ENCODE peak calls at places on chromosomes 3 and 15, in ten cellular contexts. U, X, M, L, Q, S, I, P, H and W are unnamed samples.
A peak's percentile ranks its signal among the peaks of the same experiment; 100 is the strongest.

GRCh38 chr3:131795382-131796085 is 239.3 kb downstream of the CPNE4 start:
- DNase-seq in U (peak; percentile 25), P (no peak), S (no peak), Q (no peak), X (no peak), M (no peak), I (no peak), H (no peak), L (no peak), W (no peak)

GRCh38 chr3:67578416-67578815 is 76.0 kb downstream of the SUCLG2 start:
- DNase-seq in H (no peak), L (no peak), U (no peak), M (no peak), P (no peak), X (no peak), I (no peak), S (peak; percentile 51), Q (no peak), W (no peak)

GRCh38 chr3:32843504-32844321 is 25.9 kb downstream of the TRIM71 start:
- DNase-seq in U (no peak), Q (no peak), L (no peak), H (no peak), P (no peak), S (peak; percentile 89), I (no peak), M (no peak), X (no peak), W (no peak)

GRCh38 chr3:133745981-133746721 is at the start of gene TF:
- DNase-seq in U (no peak), X (peak; percentile 95), I (no peak), P (no peak), S (peak; percentile 28), L (no peak), Q (no peak), M (no peak), H (no peak), W (peak; percentile 30)

GRCh38 chr3:28768439-28768838 is 419.8 kb upstream of the AZI2 start:
- DNase-seq in X (no peak), P (no peak), L (no peak), Q (no peak), U (no peak), H (no peak), I (no peak), M (no peak), S (no peak), W (no peak)

GRCh38 chr3:12522721-12523120 is 22.6 kb downstream of the MKRN2OS start:
- DNase-seq in X (no peak), I (no peak), S (no peak), H (no peak), P (no peak), L (no peak), Q (no peak), M (no peak), U (peak; percentile 48), W (no peak)

GRCh38 chr3:172859035-172859434 is 108.5 kb downstream of the ECT2 start:
- DNase-seq in L (no peak), Q (no peak), P (no peak), I (no peak), S (no peak), X (no peak), U (no peak), M (no peak), H (no peak), W (no peak)

GRCh38 chr3:11140054-11140712 is 14.1 kb upstream of the HRH1 start:
- DNase-seq in L (peak; percentile 20), M (no peak), Q (no peak), P (no peak), X (no peak), H (no peak), S (no peak), I (no peak), U (no peak), W (no peak)

GRCh38 chr15:63046927-63047760 is 4.6 kb downstream of the TPM1 start:
- DNase-seq in P (no peak), M (no peak), X (no peak), Q (no peak), I (no peak), S (peak; percentile 69), U (no peak), L (no peak), H (no peak), W (no peak)

GRCh38 chr15:74387988-74388955 is 20.8 kb upstream of the CYP11A1 start:
- DNase-seq in Q (no peak), X (peak; percentile 43), I (no peak), L (no peak), S (peak; percentile 55), U (no peak), M (no peak), P (no peak), H (no peak), W (no peak)

GRCh38 chr3:56347219-56347871 is 120.9 kb downstream of the ERC2 start:
- DNase-seq in M (no peak), U (peak; percentile 19), H (no peak), I (no peak), X (no peak), P (no peak), L (no peak), S (peak; percentile 96), Q (no peak), W (peak; percentile 49)
- TF ChIP-seq CTCF in M (no peak), U (peak; percentile 19), H (no peak), I (no peak), X (peak; percentile 44), P (no peak), L (no peak), S (peak; percentile 95), Q (peak; percentile 8), W (peak; percentile 26)

DNA sequence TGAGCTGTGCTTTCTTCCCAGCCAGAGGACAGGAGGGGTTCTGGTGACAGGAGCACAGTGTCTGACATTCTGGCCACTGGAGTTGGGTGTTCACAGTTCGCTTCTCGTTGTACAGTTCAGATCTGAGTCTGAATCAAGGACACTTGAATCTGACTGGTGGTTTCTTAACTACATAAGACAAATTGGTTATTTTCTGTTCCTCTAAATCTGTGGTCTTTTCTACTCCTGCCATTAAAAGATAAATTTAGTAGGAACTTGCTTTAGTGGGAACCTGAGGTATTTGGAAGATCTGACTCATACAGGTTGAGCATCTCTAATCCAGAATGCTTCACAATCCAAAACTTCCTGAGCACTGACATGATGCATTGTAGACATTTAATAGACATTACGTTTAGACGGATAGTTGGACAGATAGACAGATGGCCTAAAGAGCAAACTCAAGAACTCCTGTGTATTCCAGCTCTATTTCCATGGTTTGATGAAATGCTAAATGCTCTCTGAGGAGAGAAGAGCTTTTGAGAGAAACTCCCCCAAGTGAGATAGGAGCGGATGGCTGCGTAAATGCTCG is 71.0 kb downstream of the CCK start:
- DNase-seq in Q (no peak), I (no peak), L (no peak), S (no peak), U (no peak), M (no peak), P (no peak), X (no peak), H (no peak), W (no peak)
- H3K4me3 ChIP-seq in Q (no peak overlapping the region), I (no peak overlapping the region), L (no peak overlapping the region), S (no peak overlapping the region), U (no peak overlapping the region), M (no peak overlapping the region), P (no peak overlapping the region), X (no peak overlapping the region), H (no peak overlapping the region), W (no peak overlapping the region)

GRCh38 chr3:105829879-105830622 is 38.8 kb downstream of the CBLB start:
- DNase-seq in Q (no peak), I (no peak), S (no peak), P (no peak), U (no peak), M (no peak), X (no peak), L (no peak), H (no peak), W (no peak)
- H3K27ac ChIP-seq in Q (no peak overlapping the region), I (no peak overlapping the region), S (no peak overlapping the region), P (no peak overlapping the region), U (no peak overlapping the region), M (no peak overlapping the region), X (no peak overlapping the region), L (no peak overlapping the region), H (peak overlapping the region; percentile 35), W (no peak overlapping the region)

GRCh38 chr3:72976182-72976825 is 20.3 kb upstream of the PPP4R2 start:
- DNase-seq in L (no peak), H (no peak), X (no peak), I (no peak), Q (no peak), M (no peak), S (no peak), U (no peak), P (no peak), W (no peak)

GRCh38 chr3:72974956-72975355 is 21.7 kb upstream of the PPP4R2 start:
- DNase-seq in P (no peak), X (no peak), S (no peak), L (no peak), Q (no peak), I (no peak), U (no peak), M (no peak), H (no peak), W (no peak)

GRCh38 chr3:72973786-72974185 is 22.8 kb upstream of the PPP4R2 start:
- DNase-seq in S (no peak), P (no peak), Q (no peak), L (no peak), X (no peak), I (no peak), M (no peak), U (no peak), H (no peak), W (no peak)

GRCh38 chr3:72977060-72977459 is 19.6 kb upstream of the PPP4R2 start:
- DNase-seq in I (no peak), X (no peak), U (no peak), M (no peak), H (no peak), P (no peak), S (no peak), L (no peak), Q (no peak), W (no peak)

DNA sequence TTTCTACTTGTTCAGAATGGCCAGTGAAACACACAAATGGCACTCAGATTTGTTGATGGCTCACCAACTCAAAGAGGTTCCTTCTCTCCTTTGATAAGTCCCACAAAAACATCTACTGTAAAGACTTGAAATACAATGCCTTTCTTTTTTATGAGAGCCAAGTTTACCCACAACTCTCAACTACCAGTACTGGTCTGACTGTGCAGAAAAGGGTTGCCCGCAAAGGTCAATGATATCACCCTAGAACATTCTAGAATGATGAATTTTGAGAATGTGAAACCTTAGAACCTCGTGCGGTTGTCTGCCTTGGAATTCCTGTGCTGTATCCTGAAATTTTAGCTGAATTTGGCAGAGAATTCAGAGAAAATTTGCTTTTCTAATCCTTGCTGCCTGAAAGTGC is 19.1 kb upstream of the PPP4R2 start:
- DNase-seq in S (no peak), X (no peak), L (no peak), U (no peak), M (no peak), P (no peak), I (no peak), H (no peak), Q (no peak), W (no peak)
- TF ChIP-seq CTCF in S (no peak), X (no peak), L (no peak), U (no peak), M (no peak), P (no peak), I (no peak), H (no peak), Q (no peak), W (no peak)

DNA sequence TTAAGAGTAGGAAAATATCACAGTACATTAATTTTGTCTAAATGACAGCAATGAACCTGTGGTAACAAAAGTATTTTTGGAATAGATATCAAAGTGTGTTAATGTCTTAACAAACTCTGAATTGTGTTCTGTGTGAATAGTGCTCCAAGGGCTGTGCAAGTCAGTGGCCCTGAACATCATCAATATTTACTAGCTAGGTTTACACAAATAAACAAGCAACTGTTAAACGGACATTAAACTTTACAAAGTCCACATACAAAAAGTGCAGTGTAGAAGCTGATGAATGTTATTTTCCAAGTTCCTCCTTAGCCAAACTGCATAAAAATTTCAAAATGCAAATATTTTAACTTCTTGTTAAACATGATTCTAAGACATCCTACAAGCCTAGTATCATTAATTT is 2.1 kb upstream of the GTF2A2 start:
- DNase-seq in M (no peak), I (no peak), H (no peak), S (no peak), P (no peak), X (no peak), U (no peak), L (no peak), Q (no peak), W (no peak)
- H3K4me3 ChIP-seq in M (no peak overlapping the region), I (no peak overlapping the region), H (no peak overlapping the region), S (no peak overlapping the region), P (no peak overlapping the region), X (no peak overlapping the region), U (no peak overlapping the region), L (no peak overlapping the region), Q (no peak overlapping the region), W (no peak overlapping the region)